ENCODE peak calls at places on chromosomes 1 and 21, in seven cellular contexts. One of them, this sample, is unnamed.

GRCh38 chr21:43622796-43623195 is 36.5 kb downstream of the HSF2BP start:
- DNase-seq in HCT116: no peak
- DNase-seq in Panc1: no peak
- DNase-seq in GM23338: no peak
- DNase-seq in SK-N-SH: no peak
- DNase-seq in HepG2: no peak
- DNase-seq in K562: no peak
- DNase-seq in this sample: no peak

GRCh38 chr21:35565204-35565611 is 495.1 kb downstream of the SETD4 start:
- DNase-seq in HCT116: no peak
- DNase-seq in Panc1: no peak
- DNase-seq in SK-N-SH: no peak
- DNase-seq in GM23338: no peak
- DNase-seq in K562: peak
- DNase-seq in HepG2: no peak
- DNase-seq in this sample: no peak

GRCh38 chr1:218274551-218274950 is 10.5 kb upstream of the RRP15 start:
- DNase-seq in HCT116: no peak
- DNase-seq in HepG2: no peak
- DNase-seq in Panc1: no peak
- DNase-seq in SK-N-SH: no peak
- DNase-seq in GM23338: no peak
- DNase-seq in K562: no peak
- DNase-seq in this sample: no peak

GRCh38 chr21:38955495-38955894 is 149.8 kb downstream of the ETS2 start:
- DNase-seq in K562: no peak
- DNase-seq in GM23338: no peak
- DNase-seq in HCT116: no peak
- DNase-seq in HepG2: no peak
- DNase-seq in Panc1: no peak
- DNase-seq in SK-N-SH: no peak
- DNase-seq in this sample: no peak

GRCh38 chr1:160954158-160955104 is at the start of gene ITLN2:
- DNase-seq in K562: peak
- DNase-seq in Panc1: peak
- DNase-seq in HCT116: peak
- DNase-seq in GM23338: peak
- DNase-seq in HepG2: peak
- DNase-seq in SK-N-SH: peak
- DNase-seq in this sample: peak

GRCh38 chr1:207862241-207862787 is 48.6 kb downstream of the CD34 start:
- DNase-seq in SK-N-SH: no peak
- DNase-seq in GM23338: no peak
- DNase-seq in K562: no peak
- DNase-seq in Panc1: no peak
- DNase-seq in HepG2: no peak
- DNase-seq in HCT116: no peak
- DNase-seq in this sample: no peak

GRCh38 chr1:119160851-119161250 is 20.4 kb upstream of the WARS2 start:
- DNase-seq in SK-N-SH: no peak
- DNase-seq in GM23338: no peak
- DNase-seq in K562: no peak
- DNase-seq in HCT116: no peak
- DNase-seq in Panc1: no peak
- DNase-seq in HepG2: no peak
- DNase-seq in this sample: no peak

GRCh38 chr21:39673736-39674135 is 61.0 kb downstream of the B3GALT5 start:
- DNase-seq in Panc1: no peak
- DNase-seq in K562: no peak
- DNase-seq in GM23338: no peak
- DNase-seq in HCT116: no peak
- DNase-seq in HepG2: no peak
- DNase-seq in SK-N-SH: no peak
- DNase-seq in this sample: no peak

GRCh38 chr1:115477071-115477470 is 139.0 kb upstream of the NGF start:
- DNase-seq in SK-N-SH: no peak
- DNase-seq in HCT116: no peak
- DNase-seq in Panc1: no peak
- DNase-seq in HepG2: no peak
- DNase-seq in GM23338: no peak
- DNase-seq in K562: no peak
- DNase-seq in this sample: no peak

GRCh38 chr1:117657031-117657430 is 51.2 kb downstream of the TENT5C start:
- DNase-seq in GM23338: no peak
- DNase-seq in Panc1: peak
- DNase-seq in HepG2: peak
- DNase-seq in SK-N-SH: no peak
- DNase-seq in K562: no peak
- DNase-seq in HCT116: no peak
- DNase-seq in this sample: no peak

GRCh38 chr1:54804471-54805132 is 3.5 kb upstream of the TTC22 start:
- DNase-seq in GM23338: no peak
- DNase-seq in HCT116: no peak
- DNase-seq in K562: no peak
- DNase-seq in SK-N-SH: no peak
- DNase-seq in Panc1: no peak
- DNase-seq in HepG2: no peak
- DNase-seq in this sample: no peak

GRCh38 chr1:172269644-172270043 is 150.8 kb upstream of the C1orf105 start:
- DNase-seq in Panc1: no peak
- DNase-seq in K562: no peak
- DNase-seq in HCT116: no peak
- DNase-seq in SK-N-SH: no peak
- DNase-seq in GM23338: no peak
- DNase-seq in HepG2: peak
- DNase-seq in this sample: no peak

GRCh38 chr1:22573237-22573636 is 9.9 kb downstream of the EPHA8 start:
- DNase-seq in HepG2: no peak
- DNase-seq in HCT116: no peak
- DNase-seq in GM23338: no peak
- DNase-seq in SK-N-SH: no peak
- DNase-seq in K562: no peak
- DNase-seq in Panc1: no peak
- DNase-seq in this sample: no peak

GRCh38 chr1:16720403-16721223 is 19.7 kb upstream of the RNU1-4 start:
- DNase-seq in K562: peak
- DNase-seq in HepG2: no peak
- DNase-seq in SK-N-SH: peak
- DNase-seq in HCT116: no peak
- DNase-seq in GM23338: no peak
- DNase-seq in Panc1: no peak
- DNase-seq in this sample: no peak

GRCh38 chr21:37257526-37257966 is 9.6 kb downstream of the VPS26C start:
- DNase-seq in SK-N-SH: peak
- DNase-seq in HCT116: no peak
- DNase-seq in Panc1: no peak
- DNase-seq in K562: no peak
- DNase-seq in GM23338: peak
- DNase-seq in HepG2: peak
- DNase-seq in this sample: peak

GRCh38 chr1:185996211-185996610 is 262.0 kb downstream of the HMCN1 start:
- DNase-seq in SK-N-SH: no peak
- DNase-seq in Panc1: no peak
- DNase-seq in HepG2: no peak
- DNase-seq in K562: no peak
- DNase-seq in GM23338: no peak
- DNase-seq in HCT116: no peak
- DNase-seq in this sample: no peak

GRCh38 chr1:30763654-30764248 is 6.2 kb upstream of the LAPTM5 start:
- DNase-seq in K562: no peak
- DNase-seq in SK-N-SH: no peak
- DNase-seq in Panc1: no peak
- DNase-seq in GM23338: no peak
- DNase-seq in HepG2: no peak
- DNase-seq in HCT116: no peak
- DNase-seq in this sample: no peak

GRCh38 chr1:117627562-117628165 is 21.8 kb downstream of the TENT5C start:
- DNase-seq in HCT116: no peak
- DNase-seq in K562: no peak
- DNase-seq in Panc1: no peak
- DNase-seq in SK-N-SH: no peak
- DNase-seq in GM23338: no peak
- DNase-seq in HepG2: no peak
- DNase-seq in this sample: no peak

GRCh38 chr1:41835488-41835887 is 83.2 kb downstream of the HIVEP3 start:
- DNase-seq in Panc1: no peak
- DNase-seq in HCT116: no peak
- DNase-seq in SK-N-SH: no peak
- DNase-seq in HepG2: no peak
- DNase-seq in K562: no peak
- DNase-seq in GM23338: no peak
- DNase-seq in this sample: no peak

GRCh38 chr1:212485895-212486590 is 53.3 kb downstream of the NENF start:
- DNase-seq in Panc1: peak
- DNase-seq in GM23338: peak
- DNase-seq in HepG2: peak
- DNase-seq in SK-N-SH: peak
- DNase-seq in K562: peak
- DNase-seq in HCT116: peak
- DNase-seq in this sample: peak

GRCh38 chr1:95652423-95652958 is 418.5 kb downstream of the RWDD3 start:
- DNase-seq in Panc1: no peak
- DNase-seq in GM23338: no peak
- DNase-seq in K562: no peak
- DNase-seq in HCT116: no peak
- DNase-seq in HepG2: no peak
- DNase-seq in SK-N-SH: no peak
- DNase-seq in this sample: no peak

GRCh38 chr1:224747578-224747977 is 131.5 kb downstream of the CNIH3 start:
- DNase-seq in HepG2: no peak
- DNase-seq in GM23338: no peak
- DNase-seq in HCT116: no peak
- DNase-seq in K562: no peak
- DNase-seq in SK-N-SH: no peak
- DNase-seq in Panc1: no peak
- DNase-seq in this sample: no peak

DNA sequence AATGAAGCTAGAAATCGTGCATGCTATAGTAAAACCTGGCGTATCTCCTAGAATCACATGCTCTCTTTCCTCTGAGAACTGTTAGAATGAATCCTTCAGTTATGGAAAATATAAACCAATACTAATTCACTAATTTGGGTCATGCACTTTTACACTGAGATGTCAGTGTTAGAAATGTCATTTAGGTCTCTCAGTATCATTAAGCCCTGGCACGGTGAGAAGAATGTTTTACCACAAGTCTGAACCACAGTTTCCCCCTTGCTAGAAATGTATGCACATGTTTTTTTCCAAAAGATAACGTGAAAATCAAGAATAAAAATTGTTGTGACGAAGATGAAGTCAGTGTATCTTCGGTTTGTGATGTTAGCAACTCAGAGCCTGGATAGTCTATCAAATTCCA is 1062.8 kb upstream of the NCAM2 start:
- DNase-seq in SK-N-SH: no peak
- DNase-seq in Panc1: no peak
- DNase-seq in HCT116: no peak
- DNase-seq in GM23338: no peak
- DNase-seq in K562: no peak
- DNase-seq in HepG2: no peak
- DNase-seq in this sample: no peak
- TF ChIP-seq REST in SK-N-SH: no peak
- TF ChIP-seq REST in Panc1: no peak
- TF ChIP-seq REST in HCT116: no peak
- TF ChIP-seq REST in GM23338: no peak
- TF ChIP-seq REST in K562: no peak
- TF ChIP-seq REST in HepG2: no peak
- TF ChIP-seq REST in this sample: no peak

GRCh38 chr1:204125759-204126351 is 26.0 kb downstream of the ETNK2 start:
- DNase-seq in HCT116: no peak
- DNase-seq in SK-N-SH: no peak
- DNase-seq in Panc1: no peak
- DNase-seq in K562: no peak
- DNase-seq in HepG2: no peak
- DNase-seq in GM23338: no peak
- DNase-seq in this sample: no peak
- TF ChIP-seq POLR2AphosphoS5 in HCT116: no peak
- TF ChIP-seq POLR2AphosphoS5 in SK-N-SH: no peak
- TF ChIP-seq POLR2AphosphoS5 in Panc1: no peak
- TF ChIP-seq POLR2AphosphoS5 in K562: no peak
- TF ChIP-seq POLR2AphosphoS5 in HepG2: no peak
- TF ChIP-seq POLR2AphosphoS5 in GM23338: no peak
- TF ChIP-seq POLR2AphosphoS5 in this sample: no peak

GRCh38 chr1:69139007-69139406 is 428.7 kb upstream of the LRRC7 start:
- DNase-seq in GM23338: no peak
- DNase-seq in SK-N-SH: no peak
- DNase-seq in HepG2: no peak
- DNase-seq in K562: no peak
- DNase-seq in Panc1: no peak
- DNase-seq in HCT116: no peak
- DNase-seq in this sample: no peak

DNA sequence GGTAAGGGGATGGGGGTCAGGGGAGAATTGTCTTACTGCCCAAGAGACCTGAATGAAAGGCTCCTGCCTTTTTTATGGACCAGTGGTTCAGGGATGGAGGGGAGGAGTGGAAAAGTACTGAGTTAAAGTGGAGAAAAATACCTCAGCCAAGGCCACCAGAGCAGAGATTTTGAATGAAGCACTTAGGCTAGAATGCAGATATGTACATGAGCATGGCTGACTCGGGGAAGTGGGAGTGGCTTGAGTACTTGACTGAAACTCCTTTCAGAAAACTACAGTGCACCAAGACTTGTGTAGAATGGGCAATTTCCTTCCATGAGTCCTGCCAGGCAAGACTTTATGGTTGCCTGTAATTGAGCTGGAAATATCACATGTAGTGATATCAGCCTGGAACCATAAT is 429.6 kb upstream of the LRRC7 start:
- DNase-seq in HCT116: no peak
- DNase-seq in GM23338: peak
- DNase-seq in K562: no peak
- DNase-seq in Panc1: no peak
- DNase-seq in HepG2: no peak
- DNase-seq in SK-N-SH: no peak
- DNase-seq in this sample: no peak
- H3K27ac ChIP-seq in HCT116: no peak
- H3K27ac ChIP-seq in GM23338: no peak
- H3K27ac ChIP-seq in K562: no peak
- H3K27ac ChIP-seq in Panc1: no peak
- H3K27ac ChIP-seq in HepG2: no peak
- H3K27ac ChIP-seq in SK-N-SH: no peak
- H3K27ac ChIP-seq in this sample: no peak

DNA sequence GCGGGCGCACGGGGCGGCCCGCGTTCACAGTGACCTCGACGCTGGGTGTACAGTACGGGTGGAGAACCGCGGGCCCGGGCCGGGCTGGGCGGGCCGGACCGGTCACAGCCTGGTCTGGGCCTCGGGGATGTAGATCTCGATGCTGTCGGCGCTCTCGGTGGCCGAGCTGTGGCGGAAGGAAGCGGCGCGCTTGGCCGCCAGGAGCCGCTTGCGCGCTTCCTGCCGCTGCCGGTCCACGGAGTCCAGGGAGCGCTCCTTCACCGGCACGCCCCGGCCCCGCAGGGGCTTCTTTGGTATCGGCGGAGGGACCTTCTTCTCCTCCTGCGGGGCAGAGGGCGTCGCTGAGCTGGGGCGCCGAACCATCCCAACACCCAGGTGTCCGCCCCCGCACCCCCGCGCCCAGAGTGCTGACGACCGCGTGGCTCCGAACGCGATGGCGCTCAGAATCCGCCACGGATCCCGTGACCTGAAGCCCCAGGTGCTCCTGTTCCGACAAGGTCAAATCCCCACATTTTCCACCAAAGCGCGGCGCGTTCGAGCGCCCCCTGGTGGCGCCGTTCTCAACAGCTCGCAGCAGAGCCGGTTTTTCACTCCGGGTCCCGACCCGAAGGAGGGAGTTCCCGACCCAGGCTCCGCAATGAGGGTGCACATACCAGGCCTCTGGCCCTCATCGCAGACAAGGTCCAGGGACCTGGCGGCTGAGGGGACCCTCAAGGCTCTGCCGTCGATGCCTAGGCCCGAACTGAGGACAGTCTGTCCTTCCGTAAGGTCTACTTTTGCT is 6.6 kb upstream of the SMIM12 start:
- DNase-seq in Panc1: peak
- DNase-seq in K562: peak
- DNase-seq in HCT116: peak
- DNase-seq in SK-N-SH: peak
- DNase-seq in GM23338: peak
- DNase-seq in HepG2: peak
- DNase-seq in this sample: peak
- TF ChIP-seq REST in Panc1: no peak
- TF ChIP-seq REST in K562: peak
- TF ChIP-seq REST in HCT116: no peak
- TF ChIP-seq REST in SK-N-SH: no peak
- TF ChIP-seq REST in GM23338: no peak
- TF ChIP-seq REST in HepG2: no peak
- TF ChIP-seq REST in this sample: no peak